ENCODE peak calls at places on chromosomes 1 and 21, in five cellular contexts. B, O, J, P and U are unnamed samples.

GRCh38 chr1:229371624-229372023 is 28.8 kb upstream of the CCSAP start:
- DNase-seq in B (no peak), O (no peak), J (no peak), P (no peak), U (no peak)

GRCh38 chr1:110272045-110272444 is 61.9 kb downstream of the KCNC4 start:
- DNase-seq in B (no peak), O (no peak), J (peak), P (no peak), U (no peak)

GRCh38 chr1:168271636-168272035 is 9.0 kb upstream of the TBX19 start:
- DNase-seq in B (no peak), O (no peak), J (peak), P (no peak), U (no peak)

GRCh38 chr1:233253231-233254038 is 42.1 kb downstream of the PCNX2 start:
- DNase-seq in B (peak), O (no peak), J (no peak), P (no peak), U (no peak)

GRCh38 chr1:174519845-174520244 is 72.1 kb downstream of the GPR52 start:
- DNase-seq in B (no peak), O (no peak), J (no peak), P (no peak), U (no peak)

GRCh38 chr1:41537788-41538351 is 53.4 kb upstream of the EDN2 start:
- DNase-seq in B (no peak), O (peak), J (no peak), P (no peak), U (no peak)

GRCh38 chr1:46735708-46736324 is 16.9 kb upstream of the EFCAB14 start:
- DNase-seq in B (peak), O (peak), J (peak), P (no peak), U (peak)

GRCh38 chr1:51518730-51519047 is 377 bp downstream of the EPS15 start:
- DNase-seq in B (no peak), O (peak), J (no peak), P (no peak), U (no peak)

GRCh38 chr1:15727866-15728534 is 8.1 kb upstream of the SLC25A34 start:
- DNase-seq in B (no peak), O (no peak), J (no peak), P (no peak), U (no peak)

GRCh38 chr1:34590211-34590623 is 164.6 kb upstream of the GJB5 start:
- DNase-seq in B (no peak), O (no peak), J (peak), P (peak), U (peak)

GRCh38 chr1:2881556-2881955 is 80.1 kb upstream of the TTC34 start:
- DNase-seq in B (no peak), O (no peak), J (no peak), P (no peak), U (no peak)

GRCh38 chr1:28104866-28105467 is 16.6 kb upstream of the EYA3 start:
- DNase-seq in B (peak), O (peak), J (peak), P (peak), U (peak)

GRCh38 chr21:45256021-45256911 is 31.4 kb downstream of the POFUT2 start:
- DNase-seq in B (no peak), O (no peak), J (no peak), P (no peak), U (peak)
- H2AK5ac ChIP-seq in B (peak), O (no peak), J (no peak), P (no peak), U (no peak)

DNA sequence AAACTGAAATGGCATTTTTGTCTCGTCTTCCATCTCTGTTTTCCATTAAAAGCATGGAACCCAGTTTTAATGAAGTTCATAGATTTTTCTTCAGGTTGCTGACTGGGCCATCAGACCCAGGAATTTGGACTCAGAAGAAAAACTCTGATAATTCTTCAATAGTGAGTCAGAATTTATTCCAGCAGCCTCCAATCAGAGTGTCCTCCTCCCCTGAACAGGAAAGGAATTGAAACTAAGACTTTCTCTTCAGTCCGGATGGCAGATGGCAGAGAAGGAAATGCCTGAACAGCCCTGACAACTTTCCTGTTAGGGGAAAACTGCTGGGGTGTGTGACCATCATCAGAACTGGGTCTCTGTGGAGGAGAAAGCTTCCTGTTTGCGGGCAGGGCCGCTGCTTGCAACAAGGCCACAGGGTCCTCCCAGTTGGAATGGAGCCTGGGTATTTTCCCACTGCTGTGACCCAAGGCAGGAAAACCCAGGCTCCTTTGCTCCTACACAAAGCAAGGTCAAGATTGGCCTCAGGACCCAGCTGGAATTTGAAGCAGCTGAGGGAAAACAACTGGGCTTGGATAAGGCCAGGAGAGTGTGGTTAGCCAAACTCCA is 20.7 kb downstream of the CD34 start:
- DNase-seq in B (no peak), O (peak), J (no peak), P (no peak), U (no peak)
- H3K9ac ChIP-seq in B (no peak), O (peak), J (no peak), P (no peak), U (no peak)

GRCh38 chr1:86704456-86704971 is at the start of gene SH3GLB1:
- DNase-seq in B (peak), O (peak), J (peak), P (peak), U (peak)
- H2BK15ac ChIP-seq in B (peak), O (peak), J (no peak), P (peak), U (no peak)

DNA sequence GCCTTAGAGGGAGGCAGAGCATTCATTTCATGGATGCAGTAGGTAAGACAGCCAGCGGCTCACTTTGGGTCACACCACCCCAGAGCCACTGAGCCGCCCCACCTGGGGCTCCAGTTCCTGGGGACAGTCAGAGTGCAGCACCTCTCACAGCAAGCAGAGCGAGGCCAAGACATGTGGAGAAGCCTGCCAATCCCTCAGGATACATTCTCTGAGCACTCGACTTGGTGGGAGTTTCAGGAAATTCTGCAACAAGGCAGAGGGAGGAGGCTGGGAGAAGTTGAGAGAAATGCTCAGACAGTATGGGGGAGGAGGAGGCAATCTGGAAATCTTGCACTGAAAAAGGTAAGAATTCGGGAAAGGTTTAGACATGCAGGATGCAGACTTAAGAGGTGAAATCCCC is 60.8 kb upstream of the WLS start:
- DNase-seq in B (no peak), O (no peak), J (peak), P (no peak), U (peak)
- H2AK5ac ChIP-seq in B (no peak), O (no peak), J (no peak), P (peak), U (no peak)

GRCh38 chr1:22490309-22490708 is 38.7 kb downstream of the ZBTB40 start:
- DNase-seq in B (no peak), O (no peak), J (peak), P (peak), U (peak)

GRCh38 chr1:22489823-22490222 is 38.2 kb downstream of the ZBTB40 start:
- DNase-seq in B (no peak), O (no peak), J (no peak), P (no peak), U (no peak)

GRCh38 chr1:22494144-22494543 is 42.5 kb downstream of the ZBTB40 start:
- DNase-seq in B (no peak), O (no peak), J (no peak), P (no peak), U (no peak)

GRCh38 chr1:22489278-22489677 is 37.6 kb downstream of the ZBTB40 start:
- DNase-seq in B (no peak), O (no peak), J (peak), P (no peak), U (no peak)

DNA sequence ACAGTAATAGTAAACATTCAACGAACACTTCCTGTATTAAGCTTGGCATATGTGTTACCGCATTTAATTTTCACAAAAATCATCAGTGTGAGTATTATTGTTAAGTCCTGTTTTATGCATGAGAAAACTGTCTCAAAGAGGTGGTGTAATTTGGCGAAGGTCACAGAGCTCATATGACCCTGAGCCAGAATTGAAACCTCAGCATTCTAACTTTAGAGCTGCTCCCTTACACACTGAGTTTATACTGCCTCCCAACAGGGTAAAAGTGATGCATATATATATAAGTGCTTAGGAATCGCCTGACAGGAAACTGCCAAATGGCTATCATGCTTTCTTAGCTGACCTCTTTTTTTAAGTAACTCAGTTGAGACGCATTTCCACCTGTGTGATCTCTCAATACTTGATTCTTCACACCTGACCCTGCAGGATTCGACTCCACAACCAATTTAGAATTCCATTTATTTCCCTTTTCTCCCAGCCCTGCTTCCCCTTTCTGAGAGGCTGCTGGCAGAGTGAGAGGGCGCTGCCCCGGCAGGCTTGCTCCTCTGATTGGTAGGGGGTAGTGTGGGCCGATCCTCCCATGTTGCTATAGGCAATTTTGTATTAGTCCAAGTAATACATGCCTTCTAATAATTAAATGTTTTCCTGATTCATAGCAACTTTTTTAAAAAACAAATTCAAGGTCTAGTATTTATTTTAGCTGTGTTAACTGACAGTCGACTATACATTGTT is 40.5 kb downstream of the ZBTB40 start:
- DNase-seq in B (no peak), O (no peak), J (no peak), P (no peak), U (no peak)
- H3K9ac ChIP-seq in B (no peak), O (no peak), J (no peak), P (no peak), U (no peak)

GRCh38 chr21:44919913-44920693 is 596 bp downstream of the ITGB2 start:
- DNase-seq in B (no peak), O (no peak), J (no peak), P (no peak), U (no peak)
- H2BK15ac ChIP-seq in B (peak), O (no peak), J (no peak), P (peak), U (no peak)